ENCODE peak calls at places on chromosomes 4 and X, in six cellular contexts. One of them, this sample, is unnamed.

GRCh38 chr4:2288051-2288541 is 26.2 kb upstream of the MXD4 start:
- DNase-seq in pancreas: no peak
- DNase-seq in dorsolateral prefrontal cortex: no peak
- DNase-seq in ovary: no peak
- DNase-seq in neuronal stem cell: no peak
- DNase-seq in GM23338: no peak
- DNase-seq in this sample: no peak

GRCh38 chr4:3660086-3660927 is 105.9 kb upstream of the ADRA2C start:
- DNase-seq in neuronal stem cell: peak; percentile 29
- DNase-seq in dorsolateral prefrontal cortex: peak; percentile 66
- DNase-seq in GM23338: no peak
- DNase-seq in ovary: no peak
- DNase-seq in pancreas: peak; percentile 70
- DNase-seq in this sample: no peak

GRCh38 chr4:133683967-133684366 is 517.6 kb downstream of the PABPC4L start:
- DNase-seq in pancreas: no peak
- DNase-seq in dorsolateral prefrontal cortex: no peak
- DNase-seq in ovary: no peak
- DNase-seq in neuronal stem cell: no peak
- DNase-seq in GM23338: no peak
- DNase-seq in this sample: no peak

GRCh38 chr4:153067376-153067775 is 131.3 kb downstream of the FHDC1 start:
- DNase-seq in pancreas: no peak
- DNase-seq in neuronal stem cell: no peak
- DNase-seq in GM23338: peak; percentile 30
- DNase-seq in dorsolateral prefrontal cortex: no peak
- DNase-seq in ovary: no peak
- DNase-seq in this sample: no peak

GRCh38 chr4:115234405-115235093 is 121.1 kb upstream of the NDST4 start:
- DNase-seq in ovary: no peak
- DNase-seq in GM23338: peak; percentile 34
- DNase-seq in dorsolateral prefrontal cortex: no peak
- DNase-seq in neuronal stem cell: no peak
- DNase-seq in pancreas: no peak
- DNase-seq in this sample: peak; percentile 9

GRCh38 chr4:124640037-124640730 is 72.3 kb downstream of the ANKRD50 start:
- DNase-seq in GM23338: no peak
- DNase-seq in ovary: no peak
- DNase-seq in pancreas: peak; percentile 59
- DNase-seq in dorsolateral prefrontal cortex: no peak
- DNase-seq in neuronal stem cell: no peak
- DNase-seq in this sample: no peak

GRCh38 chrX:8632949-8633348 is 99.0 kb downstream of the ANOS1 start:
- DNase-seq in GM23338: peak; percentile 17
- DNase-seq in pancreas: no peak
- DNase-seq in neuronal stem cell: no peak
- DNase-seq in dorsolateral prefrontal cortex: no peak
- DNase-seq in ovary: no peak
- DNase-seq in this sample: no peak

GRCh38 chrX:95427389-95427788 is 1257.3 kb upstream of the DIAPH2 start:
- DNase-seq in neuronal stem cell: no peak
- DNase-seq in ovary: no peak
- DNase-seq in dorsolateral prefrontal cortex: no peak
- DNase-seq in pancreas: no peak
- DNase-seq in GM23338: no peak
- DNase-seq in this sample: no peak

GRCh38 chr4:94304365-94304971 is 38.2 kb downstream of the HPGDS start:
- DNase-seq in pancreas: no peak
- DNase-seq in neuronal stem cell: peak; percentile 9
- DNase-seq in ovary: no peak
- DNase-seq in dorsolateral prefrontal cortex: no peak
- DNase-seq in GM23338: peak; percentile 52
- DNase-seq in this sample: peak; percentile 68

GRCh38 chrX:23742174-23742692 is 843 bp downstream of the ACOT9 start:
- DNase-seq in pancreas: peak; percentile 18
- DNase-seq in GM23338: peak; percentile 50
- DNase-seq in neuronal stem cell: no peak
- DNase-seq in dorsolateral prefrontal cortex: no peak
- DNase-seq in ovary: peak; percentile 39
- DNase-seq in this sample: peak; percentile 7

GRCh38 chrX:49876750-49877149 is 2.5 kb upstream of the USP27X start:
- DNase-seq in ovary: no peak
- DNase-seq in dorsolateral prefrontal cortex: no peak
- DNase-seq in neuronal stem cell: no peak
- DNase-seq in GM23338: peak; percentile 51
- DNase-seq in pancreas: no peak
- DNase-seq in this sample: peak; percentile 22

GRCh38 chr4:4185528-4185927 is 41.2 kb downstream of the OTOP1 start:
- DNase-seq in neuronal stem cell: no peak
- DNase-seq in ovary: no peak
- DNase-seq in GM23338: no peak
- DNase-seq in dorsolateral prefrontal cortex: no peak
- DNase-seq in pancreas: no peak
- DNase-seq in this sample: no peak

GRCh38 chrX:20019672-20020365 is 29.0 kb upstream of the BCLAF3 start:
- DNase-seq in dorsolateral prefrontal cortex: no peak
- DNase-seq in neuronal stem cell: no peak
- DNase-seq in ovary: no peak
- DNase-seq in GM23338: no peak
- DNase-seq in pancreas: no peak
- DNase-seq in this sample: no peak

GRCh38 chr4:167032876-167033275 is 201.4 kb downstream of the SPOCK3 start:
- DNase-seq in ovary: no peak
- DNase-seq in GM23338: no peak
- DNase-seq in neuronal stem cell: no peak
- DNase-seq in pancreas: no peak
- DNase-seq in dorsolateral prefrontal cortex: no peak
- DNase-seq in this sample: no peak

GRCh38 chrX:30597258-30598012 is 19.9 kb upstream of the TASL start:
- DNase-seq in pancreas: no peak
- DNase-seq in dorsolateral prefrontal cortex: no peak
- DNase-seq in ovary: no peak
- DNase-seq in neuronal stem cell: no peak
- DNase-seq in GM23338: no peak
- DNase-seq in this sample: no peak

GRCh38 chr4:25938251-25939186 is 24.5 kb downstream of the SMIM20 start:
- DNase-seq in dorsolateral prefrontal cortex: no peak
- DNase-seq in neuronal stem cell: no peak
- DNase-seq in GM23338: no peak
- DNase-seq in ovary: no peak
- DNase-seq in pancreas: no peak
- DNase-seq in this sample: peak; percentile 65

GRCh38 chr4:102247041-102247440 is 98.2 kb downstream of the SLC39A8 start:
- DNase-seq in pancreas: no peak
- DNase-seq in neuronal stem cell: no peak
- DNase-seq in dorsolateral prefrontal cortex: no peak
- DNase-seq in ovary: no peak
- DNase-seq in GM23338: no peak
- DNase-seq in this sample: no peak

GRCh38 chr4:54961357-54961975 is 163.9 kb downstream of the KDR start:
- DNase-seq in neuronal stem cell: no peak
- DNase-seq in GM23338: peak; percentile 61
- DNase-seq in pancreas: no peak
- DNase-seq in ovary: no peak
- DNase-seq in dorsolateral prefrontal cortex: no peak
- DNase-seq in this sample: no peak

GRCh38 chr4:76605099-76605563 is 170.1 kb downstream of the SHROOM3 start:
- DNase-seq in pancreas: no peak
- DNase-seq in GM23338: no peak
- DNase-seq in ovary: no peak
- DNase-seq in neuronal stem cell: no peak
- DNase-seq in dorsolateral prefrontal cortex: no peak
- DNase-seq in this sample: no peak

GRCh38 chrX:71550578-71550977 is 17.7 kb downstream of the OGT start:
- DNase-seq in GM23338: no peak
- DNase-seq in dorsolateral prefrontal cortex: no peak
- DNase-seq in ovary: no peak
- DNase-seq in pancreas: no peak
- DNase-seq in neuronal stem cell: no peak
- DNase-seq in this sample: no peak

GRCh38 chr4:121728798-121729226 is 32.0 kb upstream of the ANXA5 start:
- DNase-seq in pancreas: no peak
- DNase-seq in ovary: no peak
- DNase-seq in dorsolateral prefrontal cortex: no peak
- DNase-seq in neuronal stem cell: no peak
- DNase-seq in GM23338: no peak
- DNase-seq in this sample: no peak

GRCh38 chr4:140308366-140309123 is 64.9 kb upstream of the SCOC start:
- DNase-seq in neuronal stem cell: no peak
- DNase-seq in ovary: peak; percentile 38
- DNase-seq in pancreas: no peak
- DNase-seq in GM23338: no peak
- DNase-seq in dorsolateral prefrontal cortex: peak; percentile 88
- DNase-seq in this sample: no peak

GRCh38 chrX:46904626-46905025 is 7.6 kb upstream of the JADE3 start:
- DNase-seq in neuronal stem cell: no peak
- DNase-seq in dorsolateral prefrontal cortex: no peak
- DNase-seq in GM23338: no peak
- DNase-seq in pancreas: no peak
- DNase-seq in ovary: no peak
- DNase-seq in this sample: no peak

GRCh38 chr4:20420916-20421315 is 169.2 kb downstream of the SLIT2 start:
- DNase-seq in dorsolateral prefrontal cortex: no peak
- DNase-seq in GM23338: no peak
- DNase-seq in pancreas: no peak
- DNase-seq in neuronal stem cell: no peak
- DNase-seq in ovary: no peak
- DNase-seq in this sample: no peak

GRCh38 chr4:143348233-143349077 is 11.8 kb downstream of the GAB1 start:
- DNase-seq in GM23338: no peak
- DNase-seq in ovary: no peak
- DNase-seq in neuronal stem cell: no peak
- DNase-seq in dorsolateral prefrontal cortex: no peak
- DNase-seq in pancreas: no peak
- DNase-seq in this sample: no peak

DNA sequence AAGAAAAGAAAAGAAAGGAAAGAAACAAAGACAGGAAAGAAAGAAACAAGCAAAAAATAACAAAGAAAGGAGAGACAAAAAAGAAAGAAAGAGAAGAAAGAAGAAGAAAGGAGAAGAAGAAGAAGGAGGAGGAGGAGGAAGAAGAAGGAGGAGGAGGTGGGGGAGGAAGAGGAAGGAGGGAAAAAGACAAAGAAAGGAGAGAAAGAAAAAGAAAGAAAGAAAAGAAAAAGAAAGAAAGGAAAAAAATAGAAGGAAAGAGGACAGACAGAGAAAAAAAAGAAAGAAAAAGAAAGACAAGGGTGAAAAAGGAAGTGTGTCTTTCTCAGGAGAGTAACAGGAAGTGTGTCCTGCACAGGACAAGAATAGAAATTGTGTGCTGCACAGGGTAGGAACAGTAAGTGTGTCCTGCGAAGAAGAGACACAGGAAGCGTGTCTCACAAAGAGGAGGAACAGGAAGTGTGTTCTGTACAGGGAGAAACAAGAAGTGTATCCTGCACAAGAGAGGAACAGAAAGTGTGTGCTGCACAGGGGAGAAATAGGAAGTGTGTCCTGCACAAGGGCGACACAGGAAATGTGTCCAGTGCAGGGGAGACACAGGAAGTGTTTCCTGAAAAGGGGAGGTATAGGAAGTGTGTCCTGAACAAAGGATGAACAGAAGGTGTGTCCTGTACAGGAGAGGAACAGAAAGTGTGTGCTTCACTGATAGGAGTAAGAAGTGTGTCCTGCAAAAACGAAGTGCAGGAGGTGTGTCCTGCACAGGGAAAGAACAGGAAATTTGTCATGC is 101.2 kb downstream of the ARSF start:
- DNase-seq in GM23338: no peak
- DNase-seq in ovary: no peak
- DNase-seq in neuronal stem cell: no peak
- DNase-seq in dorsolateral prefrontal cortex: no peak
- DNase-seq in pancreas: no peak
- DNase-seq in this sample: no peak
- H3K27ac ChIP-seq in GM23338: no peak overlapping the region
- H3K27ac ChIP-seq in ovary: no peak overlapping the region
- H3K27ac ChIP-seq in neuronal stem cell: no peak overlapping the region
- H3K27ac ChIP-seq in dorsolateral prefrontal cortex: no peak overlapping the region
- H3K27ac ChIP-seq in pancreas: no peak overlapping the region
- H3K27ac ChIP-seq in this sample: no peak overlapping the region

GRCh38 chr4:15898902-15899301 is 39.6 kb downstream of the FGFBP1 start:
- DNase-seq in dorsolateral prefrontal cortex: no peak
- DNase-seq in ovary: no peak
- DNase-seq in GM23338: no peak
- DNase-seq in neuronal stem cell: no peak
- DNase-seq in pancreas: no peak
- DNase-seq in this sample: no peak
- H3K27ac ChIP-seq in dorsolateral prefrontal cortex: no peak overlapping the region
- H3K27ac ChIP-seq in ovary: no peak overlapping the region
- H3K27ac ChIP-seq in GM23338: no peak overlapping the region
- H3K27ac ChIP-seq in neuronal stem cell: no peak overlapping the region
- H3K27ac ChIP-seq in pancreas: no peak overlapping the region
- H3K27ac ChIP-seq in this sample: no peak overlapping the region

DNA sequence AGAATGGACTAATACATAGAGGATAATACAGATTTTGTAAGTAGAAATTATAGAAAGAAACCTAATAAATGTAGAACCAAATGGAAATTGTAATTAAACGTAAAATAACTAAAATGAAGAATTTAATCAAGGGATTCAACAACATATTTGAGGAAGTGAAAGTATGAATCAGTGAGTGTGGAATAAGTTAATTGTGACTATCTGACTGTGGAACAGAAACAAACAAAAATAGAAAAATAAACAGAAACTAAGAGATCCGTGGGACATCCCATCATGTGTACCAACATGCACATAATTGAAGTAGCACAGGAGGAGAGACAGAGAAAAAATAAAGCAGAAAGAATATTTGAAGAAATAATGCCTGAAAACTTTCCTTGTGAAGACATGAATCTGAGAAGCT is 208.6 kb upstream of the TACR3 start:
- DNase-seq in GM23338: no peak
- DNase-seq in dorsolateral prefrontal cortex: no peak
- DNase-seq in pancreas: no peak
- DNase-seq in ovary: no peak
- DNase-seq in neuronal stem cell: no peak
- DNase-seq in this sample: no peak
- H3K27ac ChIP-seq in GM23338: no peak overlapping the region
- H3K27ac ChIP-seq in dorsolateral prefrontal cortex: no peak overlapping the region
- H3K27ac ChIP-seq in pancreas: no peak overlapping the region
- H3K27ac ChIP-seq in ovary: no peak overlapping the region
- H3K27ac ChIP-seq in neuronal stem cell: no peak overlapping the region
- H3K27ac ChIP-seq in this sample: no peak overlapping the region

GRCh38 chrX:13684361-13684760 is 4.6 kb upstream of the RAB9A start:
- DNase-seq in pancreas: no peak
- DNase-seq in neuronal stem cell: no peak
- DNase-seq in dorsolateral prefrontal cortex: no peak
- DNase-seq in GM23338: no peak
- DNase-seq in ovary: no peak
- DNase-seq in this sample: no peak

GRCh38 chrX:13681595-13681994 is 7.3 kb upstream of the RAB9A start:
- DNase-seq in dorsolateral prefrontal cortex: no peak
- DNase-seq in pancreas: no peak
- DNase-seq in GM23338: no peak
- DNase-seq in ovary: no peak
- DNase-seq in neuronal stem cell: no peak
- DNase-seq in this sample: no peak

GRCh38 chrX:13687203-13687602 is 1.7 kb upstream of the RAB9A start:
- DNase-seq in pancreas: no peak
- DNase-seq in neuronal stem cell: no peak
- DNase-seq in dorsolateral prefrontal cortex: no peak
- DNase-seq in ovary: no peak
- DNase-seq in GM23338: no peak
- DNase-seq in this sample: no peak

GRCh38 chrX:13688384-13688771 is 550 bp upstream of the RAB9A start:
- DNase-seq in dorsolateral prefrontal cortex: no peak
- DNase-seq in GM23338: no peak
- DNase-seq in ovary: no peak
- DNase-seq in pancreas: no peak
- DNase-seq in neuronal stem cell: no peak
- DNase-seq in this sample: no peak

GRCh38 chrX:13685126-13685763 is 3.7 kb upstream of the RAB9A start:
- DNase-seq in GM23338: no peak
- DNase-seq in neuronal stem cell: no peak
- DNase-seq in pancreas: no peak
- DNase-seq in ovary: no peak
- DNase-seq in dorsolateral prefrontal cortex: no peak
- DNase-seq in this sample: no peak
- H3K27ac ChIP-seq in GM23338: no peak overlapping the region
- H3K27ac ChIP-seq in neuronal stem cell: no peak overlapping the region
- H3K27ac ChIP-seq in pancreas: no peak overlapping the region
- H3K27ac ChIP-seq in ovary: no peak overlapping the region
- H3K27ac ChIP-seq in dorsolateral prefrontal cortex: no peak overlapping the region
- H3K27ac ChIP-seq in this sample: no peak overlapping the region